ENCODE peak calls at places on chromosomes 13 and 19, in four cellular contexts. I, X, L and D are unnamed samples.

GRCh38 chr19:2602391-2603181 is 99.9 kb downstream of the GNG7 start:
- DNase-seq in X (no peak), I (no peak), L (no peak), D (no peak)

GRCh38 chr19:54480048-54480447 is 7.0 kb upstream of the CDC42EP5 start:
- DNase-seq in X (no peak), I (no peak), L (no peak), D (no peak)

GRCh38 chr13:100100115-100100879 is 11.4 kb downstream of the PCCA start:
- DNase-seq in I (no peak), X (no peak), L (no peak), D (peak)

GRCh38 chr19:52748336-52748950 is 13.6 kb upstream of the ZNF611 start:
- DNase-seq in X (no peak), I (no peak), L (peak), D (no peak)

GRCh38 chr13:25415196-25415595 is 43.4 kb downstream of the ATP8A2 start:
- DNase-seq in I (no peak), X (no peak), L (no peak), D (no peak)

GRCh38 chr13:81487151-81487550 is 1146.2 kb upstream of the SPRY2 start:
- DNase-seq in I (no peak), L (no peak), X (no peak), D (no peak)

GRCh38 chr19:13038306-13039210 is 43.3 kb downstream of the NFIX start:
- DNase-seq in I (no peak), X (no peak), L (no peak), D (no peak)

GRCh38 chr13:41231786-41232185 is 31.6 kb downstream of the MTRF1 start:
- DNase-seq in X (no peak), L (no peak), I (no peak), D (no peak)

GRCh38 chr13:91372813-91373420 is 25.4 kb downstream of the MIR17HG start:
- DNase-seq in I (no peak), L (no peak), X (no peak), D (no peak)

GRCh38 chr13:106262886-106263285 is 272.6 kb downstream of the EFNB2 start:
- DNase-seq in L (no peak), I (no peak), X (no peak), D (no peak)

GRCh38 chr19:408441-409005 is 424 bp downstream of the C2CD4C start:
- DNase-seq in I (no peak), X (no peak), L (no peak), D (no peak)

GRCh38 chr13:98098511-98098910 is 44.4 kb upstream of the FARP1 start:
- DNase-seq in L (no peak), I (no peak), X (no peak), D (peak)